ENCODE peak calls at places on chromosomes 12 and 14, in eight cellular contexts. X, Y, L, Z, R, Q, E and O are unnamed samples.

GRCh38 chr12:105986779-105987686 is 151.7 kb downstream of the NUAK1 start:
- DNase-seq in R (no peak), Z (peak; percentile 58), X (no peak), E (peak; percentile 95), Y (no peak), Q (no peak), L (no peak), O (no peak)

GRCh38 chr12:130675791-130676190 is 40.3 kb downstream of the RIMBP2 start:
- DNase-seq in R (no peak), X (no peak), Y (no peak), Z (no peak), E (no peak), Q (no peak), L (no peak), O (no peak)

GRCh38 chr12:114655934-114656697 is 27.9 kb downstream of the TBX3 start:
- DNase-seq in L (no peak), R (no peak), X (no peak), Z (peak; percentile 78), E (peak; percentile 93), Y (peak; percentile 86), Q (no peak), O (no peak)

GRCh38 chr14:105178069-105178867 is 2.8 kb downstream of the NUDT14 start:
- DNase-seq in X (no peak), R (no peak), E (no peak), Z (no peak), L (no peak), Q (no peak), Y (no peak), O (no peak)

GRCh38 chr14:49946320-49947141 is 53.6 kb downstream of the ARF6 start:
- DNase-seq in R (peak; percentile 80), Z (no peak), X (peak; percentile 95), Y (no peak), Q (no peak), L (no peak), E (peak; percentile 68), O (no peak)

GRCh38 chr12:107372229-107372658 is 278.9 kb upstream of the CRY1 start:
- DNase-seq in Y (no peak), X (no peak), Z (no peak), E (peak; percentile 27), R (no peak), L (peak; percentile 11), Q (no peak), O (peak; percentile 42)

GRCh38 chr14:34713681-34714319 is 593 bp downstream of the CFL2 start:
- DNase-seq in R (no peak), X (no peak), Q (no peak), L (no peak), Z (no peak), Y (no peak), E (peak; percentile 84), O (no peak)

GRCh38 chr14:61418749-61419148 is 97.4 kb downstream of the PRKCH start:
- DNase-seq in Z (no peak), E (no peak), L (no peak), Y (no peak), R (no peak), X (no peak), Q (no peak), O (no peak)

GRCh38 chr14:58677996-58678395 is 40.2 kb downstream of the DACT1 start:
- DNase-seq in E (no peak), Y (no peak), Z (no peak), R (no peak), L (no peak), Q (no peak), X (no peak), O (no peak)

GRCh38 chr14:77989441-77989891 is 180.7 kb upstream of the NRXN3 start:
- DNase-seq in X (no peak), E (no peak), Q (no peak), L (no peak), Z (no peak), Y (no peak), R (no peak), O (no peak)

GRCh38 chr14:96754845-96755184 is 42.4 kb upstream of the VRK1 start:
- DNase-seq in E (no peak), Q (no peak), Z (no peak), Y (no peak), R (no peak), X (peak; percentile 98), L (no peak), O (no peak)

GRCh38 chr12:11497995-11498394 is 102.6 kb upstream of the PRB2 start:
- DNase-seq in X (no peak), Y (no peak), E (no peak), Z (no peak), L (no peak), Q (no peak), R (no peak), O (no peak)

GRCh38 chr14:49581961-49582210 is 4.3 kb downstream of the RPS29 start:
- DNase-seq in L (no peak), Q (no peak), X (no peak), E (no peak), R (no peak), Z (no peak), Y (no peak), O (no peak)

GRCh38 chr14:106605548-106606448 is 1079.4 kb downstream of the TMEM121 start:
- DNase-seq in E (no peak), R (peak; percentile 88), Y (no peak), Q (peak; percentile 57), L (peak; percentile 51), Z (no peak), X (no peak), O (peak; percentile 77)

GRCh38 chr14:62064741-62065323 is 302.6 kb downstream of the SNAPC1 start:
- DNase-seq in L (no peak), X (no peak), Z (no peak), E (no peak), Q (no peak), R (no peak), Y (no peak), O (no peak)

GRCh38 chr12:2083008-2083407 is 30.2 kb downstream of the CACNA1C start:
- DNase-seq in X (peak; percentile 22), L (no peak), Y (no peak), E (peak; percentile 43), R (no peak), Z (no peak), Q (no peak), O (no peak)

GRCh38 chr14:96783306-96784224 is 13.6 kb upstream of the VRK1 start:
- DNase-seq in Q (no peak), Z (no peak), L (no peak), X (no peak), E (no peak), R (no peak), Y (no peak), O (no peak)

GRCh38 chr14:72632727-72633126 is 261.2 kb downstream of the DPF3 start:
- DNase-seq in E (no peak), Z (no peak), R (no peak), L (no peak), Q (no peak), Y (no peak), X (no peak), O (no peak)

GRCh38 chr12:2359725-2360629 is 307.2 kb downstream of the CACNA1C start:
- DNase-seq in Z (no peak), E (no peak), Q (no peak), X (no peak), L (no peak), Y (no peak), R (no peak), O (no peak)